ENCODE peak calls at places on chromosomes 4 and X, in seven cellular contexts. One of them, this sample, is unnamed.
A peak's percentile ranks its signal among the peaks of the same experiment; 100 is the strongest.

GRCh38 chr4:152614337-152614736 is 65.5 kb downstream of the TMEM154 start:
- DNase-seq in upper lobe of right lung: peak; percentile 79
- DNase-seq in uterus: no peak
- DNase-seq in skeletal muscle cell: no peak
- DNase-seq in right atrium auricular region: no peak
- DNase-seq in epithelial cell of esophagus: peak; percentile 86
- DNase-seq in Peyer's patch: no peak
- DNase-seq in this sample: no peak

GRCh38 chrX:97547873-97548578 is 664.3 kb downstream of the RPA4 start:
- DNase-seq in skeletal muscle cell: no peak
- DNase-seq in Peyer's patch: no peak
- DNase-seq in upper lobe of right lung: no peak
- DNase-seq in uterus: no peak
- DNase-seq in right atrium auricular region: no peak
- DNase-seq in epithelial cell of esophagus: peak; percentile 25
- DNase-seq in this sample: no peak

GRCh38 chr4:41670530-41670929 is 78.0 kb downstream of the PHOX2B start:
- DNase-seq in skeletal muscle cell: no peak
- DNase-seq in right atrium auricular region: no peak
- DNase-seq in upper lobe of right lung: no peak
- DNase-seq in Peyer's patch: no peak
- DNase-seq in uterus: no peak
- DNase-seq in epithelial cell of esophagus: no peak
- DNase-seq in this sample: peak; percentile 33

GRCh38 chrX:10085223-10085622 is 71.6 kb upstream of the CLCN4 start:
- DNase-seq in skeletal muscle cell: no peak
- DNase-seq in upper lobe of right lung: no peak
- DNase-seq in epithelial cell of esophagus: no peak
- DNase-seq in uterus: no peak
- DNase-seq in Peyer's patch: no peak
- DNase-seq in right atrium auricular region: no peak
- DNase-seq in this sample: no peak

GRCh38 chrX:100609591-100609990 is 24.9 kb downstream of the TNMD start:
- DNase-seq in uterus: no peak
- DNase-seq in upper lobe of right lung: no peak
- DNase-seq in right atrium auricular region: no peak
- DNase-seq in epithelial cell of esophagus: no peak
- DNase-seq in skeletal muscle cell: no peak
- DNase-seq in Peyer's patch: no peak
- DNase-seq in this sample: no peak

GRCh38 chr4:145003675-145004074 is 94.3 kb downstream of the ANAPC10 start:
- DNase-seq in uterus: no peak
- DNase-seq in epithelial cell of esophagus: peak; percentile 60
- DNase-seq in right atrium auricular region: no peak
- DNase-seq in Peyer's patch: no peak
- DNase-seq in upper lobe of right lung: no peak
- DNase-seq in skeletal muscle cell: no peak
- DNase-seq in this sample: no peak

GRCh38 chr4:15232725-15233597 is 194.9 kb upstream of the C1QTNF7 start:
- DNase-seq in Peyer's patch: no peak
- DNase-seq in uterus: no peak
- DNase-seq in skeletal muscle cell: peak; percentile 47
- DNase-seq in upper lobe of right lung: no peak
- DNase-seq in right atrium auricular region: no peak
- DNase-seq in epithelial cell of esophagus: peak; percentile 57
- DNase-seq in this sample: no peak

GRCh38 chr4:183628189-183628588 is 30.8 kb downstream of the RWDD4 start:
- DNase-seq in skeletal muscle cell: no peak
- DNase-seq in upper lobe of right lung: no peak
- DNase-seq in right atrium auricular region: no peak
- DNase-seq in epithelial cell of esophagus: no peak
- DNase-seq in Peyer's patch: no peak
- DNase-seq in uterus: no peak
- DNase-seq in this sample: no peak

GRCh38 chrX:134669378-134670098 is 11.3 kb upstream of the PLAC1 start:
- DNase-seq in upper lobe of right lung: peak; percentile 43
- DNase-seq in right atrium auricular region: no peak
- DNase-seq in uterus: peak; percentile 66
- DNase-seq in Peyer's patch: no peak
- DNase-seq in epithelial cell of esophagus: peak; percentile 71
- DNase-seq in skeletal muscle cell: peak; percentile 75
- DNase-seq in this sample: no peak

GRCh38 chr4:43330288-43330687 is 437.8 kb downstream of the GRXCR1 start:
- DNase-seq in Peyer's patch: no peak
- DNase-seq in right atrium auricular region: no peak
- DNase-seq in skeletal muscle cell: peak; percentile 79
- DNase-seq in upper lobe of right lung: no peak
- DNase-seq in epithelial cell of esophagus: peak; percentile 90
- DNase-seq in uterus: no peak
- DNase-seq in this sample: no peak

GRCh38 chrX:67105758-67106116 is 438.1 kb upstream of the AR start:
- DNase-seq in Peyer's patch: no peak
- DNase-seq in skeletal muscle cell: no peak
- DNase-seq in upper lobe of right lung: no peak
- DNase-seq in uterus: no peak
- DNase-seq in epithelial cell of esophagus: no peak
- DNase-seq in right atrium auricular region: no peak
- DNase-seq in this sample: no peak

GRCh38 chrX:31200430-31200829 is 128.6 kb upstream of the FTHL17 start:
- DNase-seq in uterus: no peak
- DNase-seq in skeletal muscle cell: no peak
- DNase-seq in upper lobe of right lung: no peak
- DNase-seq in epithelial cell of esophagus: no peak
- DNase-seq in Peyer's patch: no peak
- DNase-seq in right atrium auricular region: no peak
- DNase-seq in this sample: no peak

GRCh38 chr4:46073778-46074177 is 50.1 kb downstream of the GABRG1 start:
- DNase-seq in uterus: no peak
- DNase-seq in upper lobe of right lung: no peak
- DNase-seq in epithelial cell of esophagus: no peak
- DNase-seq in skeletal muscle cell: no peak
- DNase-seq in right atrium auricular region: no peak
- DNase-seq in Peyer's patch: no peak
- DNase-seq in this sample: no peak

GRCh38 chr4:14977836-14978235 is 24.4 kb upstream of the CPEB2 start:
- DNase-seq in uterus: no peak
- DNase-seq in upper lobe of right lung: no peak
- DNase-seq in right atrium auricular region: no peak
- DNase-seq in skeletal muscle cell: no peak
- DNase-seq in Peyer's patch: no peak
- DNase-seq in epithelial cell of esophagus: no peak
- DNase-seq in this sample: no peak

GRCh38 chrX:45801554-45801953 is 600.9 kb upstream of the DIPK2B start:
- DNase-seq in skeletal muscle cell: no peak
- DNase-seq in upper lobe of right lung: no peak
- DNase-seq in uterus: no peak
- DNase-seq in right atrium auricular region: no peak
- DNase-seq in epithelial cell of esophagus: peak; percentile 38
- DNase-seq in Peyer's patch: no peak
- DNase-seq in this sample: no peak

GRCh38 chr4:72418458-72418857 is 150.6 kb downstream of the ADAMTS3 start:
- DNase-seq in right atrium auricular region: no peak
- DNase-seq in epithelial cell of esophagus: peak; percentile 34
- DNase-seq in uterus: peak; percentile 50
- DNase-seq in skeletal muscle cell: peak; percentile 77
- DNase-seq in Peyer's patch: no peak
- DNase-seq in upper lobe of right lung: no peak
- DNase-seq in this sample: no peak

GRCh38 chr4:104879854-104880253 is 266.8 kb upstream of the TET2 start:
- DNase-seq in upper lobe of right lung: no peak
- DNase-seq in right atrium auricular region: no peak
- DNase-seq in epithelial cell of esophagus: peak; percentile 51
- DNase-seq in skeletal muscle cell: no peak
- DNase-seq in uterus: no peak
- DNase-seq in Peyer's patch: no peak
- DNase-seq in this sample: no peak

DNA sequence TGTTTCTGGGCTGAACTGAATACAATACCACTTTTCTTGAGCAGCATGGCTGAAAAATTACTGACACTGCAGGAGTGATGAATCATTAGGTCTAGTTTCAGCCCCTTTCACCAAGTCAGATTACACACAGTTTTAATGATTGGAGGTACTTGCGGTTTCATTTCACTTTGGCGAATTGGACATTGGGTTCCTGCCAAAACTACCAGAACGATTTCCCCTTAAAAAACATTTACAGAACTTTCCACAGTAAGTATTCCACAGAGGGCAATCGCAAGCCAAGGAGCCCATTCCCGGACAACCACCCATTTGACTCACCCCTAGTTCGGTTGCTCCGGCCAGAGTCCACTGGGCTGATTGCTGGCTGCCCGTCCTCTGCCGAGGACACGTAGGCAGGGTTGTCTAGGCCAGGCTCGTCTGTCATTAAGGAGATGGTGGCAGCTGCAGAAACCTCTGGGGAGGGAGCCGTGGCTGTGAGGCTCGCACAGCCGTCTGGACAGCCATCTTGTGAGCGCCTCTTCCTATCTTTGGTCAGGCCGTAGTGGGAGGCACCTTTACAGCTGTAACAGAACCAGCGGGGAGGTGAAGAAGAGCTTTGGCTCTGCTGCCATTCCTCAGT is 83.5 kb downstream of the LNX1 start:
- DNase-seq in upper lobe of right lung: no peak
- DNase-seq in right atrium auricular region: peak; percentile 91
- DNase-seq in epithelial cell of esophagus: no peak
- DNase-seq in Peyer's patch: peak; percentile 52
- DNase-seq in skeletal muscle cell: peak; percentile 97
- DNase-seq in uterus: no peak
- DNase-seq in this sample: no peak
- H3K4me3 ChIP-seq in upper lobe of right lung: no peak overlapping the region
- H3K4me3 ChIP-seq in right atrium auricular region: peak overlapping the region; percentile 16
- H3K4me3 ChIP-seq in epithelial cell of esophagus: no peak overlapping the region
- H3K4me3 ChIP-seq in Peyer's patch: no peak overlapping the region
- H3K4me3 ChIP-seq in skeletal muscle cell: peak overlapping the region; percentile 12
- H3K4me3 ChIP-seq in uterus: no peak overlapping the region
- H3K4me3 ChIP-seq in this sample: no peak overlapping the region

GRCh38 chrX:18354369-18355329 is at the start of gene SCML2:
- DNase-seq in right atrium auricular region: no peak
- DNase-seq in skeletal muscle cell: no peak
- DNase-seq in Peyer's patch: peak; percentile 54
- DNase-seq in epithelial cell of esophagus: peak; percentile 13
- DNase-seq in upper lobe of right lung: peak; percentile 68
- DNase-seq in uterus: peak; percentile 43
- DNase-seq in this sample: peak; percentile 7

GRCh38 chrX:18348047-18348446 is 6.4 kb downstream of the SCML2 start:
- DNase-seq in right atrium auricular region: no peak
- DNase-seq in Peyer's patch: no peak
- DNase-seq in skeletal muscle cell: no peak
- DNase-seq in upper lobe of right lung: no peak
- DNase-seq in uterus: no peak
- DNase-seq in epithelial cell of esophagus: no peak
- DNase-seq in this sample: no peak

GRCh38 chrX:18351774-18352173 is 2.7 kb downstream of the SCML2 start:
- DNase-seq in skeletal muscle cell: no peak
- DNase-seq in Peyer's patch: no peak
- DNase-seq in right atrium auricular region: no peak
- DNase-seq in uterus: no peak
- DNase-seq in epithelial cell of esophagus: no peak
- DNase-seq in upper lobe of right lung: no peak
- DNase-seq in this sample: no peak

GRCh38 chrX:18353931-18354368 is 538 bp downstream of the SCML2 start:
- DNase-seq in Peyer's patch: no peak
- DNase-seq in epithelial cell of esophagus: no peak
- DNase-seq in uterus: peak; percentile 17
- DNase-seq in right atrium auricular region: no peak
- DNase-seq in upper lobe of right lung: no peak
- DNase-seq in skeletal muscle cell: no peak
- DNase-seq in this sample: no peak
- H3K4me3 ChIP-seq in Peyer's patch: peak overlapping the region; percentile 47
- H3K4me3 ChIP-seq in epithelial cell of esophagus: peak overlapping the region; percentile 44
- H3K4me3 ChIP-seq in uterus: peak overlapping the region; percentile 58
- H3K4me3 ChIP-seq in right atrium auricular region: peak overlapping the region; percentile 57
- H3K4me3 ChIP-seq in upper lobe of right lung: peak overlapping the region; percentile 56
- H3K4me3 ChIP-seq in skeletal muscle cell: peak overlapping the region; percentile 57
- H3K4me3 ChIP-seq in this sample: peak overlapping the region; percentile 44

GRCh38 chr4:8782135-8782534 is 89.5 kb downstream of the HMX1 start:
- DNase-seq in epithelial cell of esophagus: no peak
- DNase-seq in upper lobe of right lung: no peak
- DNase-seq in uterus: no peak
- DNase-seq in Peyer's patch: no peak
- DNase-seq in skeletal muscle cell: no peak
- DNase-seq in right atrium auricular region: no peak
- DNase-seq in this sample: no peak

GRCh38 chr4:8779371-8779988 is 92.2 kb downstream of the HMX1 start:
- DNase-seq in right atrium auricular region: no peak
- DNase-seq in skeletal muscle cell: no peak
- DNase-seq in upper lobe of right lung: no peak
- DNase-seq in uterus: no peak
- DNase-seq in Peyer's patch: no peak
- DNase-seq in epithelial cell of esophagus: no peak
- DNase-seq in this sample: no peak

GRCh38 chr4:8780086-8780485 is 91.6 kb downstream of the HMX1 start:
- DNase-seq in epithelial cell of esophagus: no peak
- DNase-seq in right atrium auricular region: no peak
- DNase-seq in skeletal muscle cell: no peak
- DNase-seq in uterus: no peak
- DNase-seq in Peyer's patch: no peak
- DNase-seq in upper lobe of right lung: no peak
- DNase-seq in this sample: no peak

GRCh38 chr4:8781641-8782040 is 90.0 kb downstream of the HMX1 start:
- DNase-seq in epithelial cell of esophagus: no peak
- DNase-seq in skeletal muscle cell: no peak
- DNase-seq in right atrium auricular region: no peak
- DNase-seq in upper lobe of right lung: no peak
- DNase-seq in Peyer's patch: no peak
- DNase-seq in uterus: no peak
- DNase-seq in this sample: no peak

GRCh38 chr4:8780596-8781368 is 90.9 kb downstream of the HMX1 start:
- DNase-seq in right atrium auricular region: no peak
- DNase-seq in upper lobe of right lung: no peak
- DNase-seq in skeletal muscle cell: no peak
- DNase-seq in Peyer's patch: no peak
- DNase-seq in uterus: no peak
- DNase-seq in epithelial cell of esophagus: no peak
- DNase-seq in this sample: no peak
- H3K4me3 ChIP-seq in right atrium auricular region: no peak overlapping the region
- H3K4me3 ChIP-seq in upper lobe of right lung: no peak overlapping the region
- H3K4me3 ChIP-seq in skeletal muscle cell: no peak overlapping the region
- H3K4me3 ChIP-seq in Peyer's patch: no peak overlapping the region
- H3K4me3 ChIP-seq in uterus: no peak overlapping the region
- H3K4me3 ChIP-seq in epithelial cell of esophagus: no peak overlapping the region
- H3K4me3 ChIP-seq in this sample: no peak overlapping the region

DNA sequence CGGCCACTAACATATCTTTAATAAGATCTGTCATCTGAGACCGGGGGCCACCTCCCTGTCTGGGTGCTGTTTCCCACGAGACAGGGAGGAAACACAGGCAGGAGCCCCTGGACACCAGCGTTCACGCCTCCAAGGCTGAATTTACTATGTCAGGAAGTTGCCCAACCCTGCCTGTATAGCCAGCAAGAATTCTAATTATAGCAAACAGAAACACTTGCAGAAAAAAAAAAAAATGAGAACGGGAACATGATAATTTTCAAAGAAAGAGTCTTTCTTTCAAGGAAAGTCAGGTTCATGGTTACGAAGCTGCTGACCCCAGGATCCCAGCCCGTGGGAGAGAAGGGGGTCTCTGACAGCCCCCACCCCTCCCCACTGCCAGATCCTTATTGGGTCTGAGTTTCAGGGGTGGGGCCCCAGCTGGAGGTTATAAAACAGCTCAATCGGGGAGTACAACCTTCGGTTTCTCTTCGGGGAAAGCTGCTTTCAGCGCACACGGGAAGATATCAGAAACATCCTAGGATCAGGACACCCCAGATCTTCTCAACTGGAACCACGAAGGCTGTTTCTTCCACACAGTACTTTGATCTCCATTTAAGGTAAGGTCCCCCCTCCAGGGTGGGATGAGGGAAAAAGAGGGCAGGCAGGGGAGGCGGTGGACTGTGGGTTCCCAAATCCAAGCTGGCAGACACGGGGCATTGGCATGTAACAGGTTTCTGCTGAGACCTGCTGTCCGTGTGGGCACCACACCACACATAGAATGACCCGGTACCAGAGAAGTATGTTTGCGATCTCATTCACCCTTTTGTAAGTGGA is at the start of gene IL3RA:
- DNase-seq in upper lobe of right lung: no peak
- DNase-seq in skeletal muscle cell: no peak
- DNase-seq in epithelial cell of esophagus: no peak
- DNase-seq in right atrium auricular region: no peak
- DNase-seq in uterus: no peak
- DNase-seq in Peyer's patch: peak; percentile 57
- DNase-seq in this sample: no peak
- H3K4me3 ChIP-seq in upper lobe of right lung: peak within 1 kb of the TSS; percentile 54
- H3K4me3 ChIP-seq in skeletal muscle cell: peak within 1 kb of the TSS; percentile 12
- H3K4me3 ChIP-seq in epithelial cell of esophagus: no peak within 1 kb of the TSS
- H3K4me3 ChIP-seq in right atrium auricular region: peak within 1 kb of the TSS; percentile 45
- H3K4me3 ChIP-seq in uterus: peak within 1 kb of the TSS; percentile 32
- H3K4me3 ChIP-seq in Peyer's patch: peak within 1 kb of the TSS; percentile 22
- H3K4me3 ChIP-seq in this sample: peak within 1 kb of the TSS; percentile 24